ENCODE peak calls at places on chromosomes 2 and 18, in five cellular contexts. B is astrocyte of the spinal cord; P is activated CD4-positive, alpha-beta T cell treated with anti-CD3 and anti-CD28 coated beads, Interleukin-2, amount 10 ng/mL, durations not matched to agents 24 days and 14 days; U is T-cell; M is NCI-H1694. C is an unnamed sample.

GRCh38 chr2:212640428-212640827 is 101.8 kb upstream of the ERBB4 start:
- DNase-seq in B (no peak), U (no peak), P (no peak), M (no peak), C (no peak)

GRCh38 chr18:6561029-6561861 is 146.5 kb upstream of the L3MBTL4 start:
- DNase-seq in U (no peak), M (no peak), B (no peak), P (no peak), C (peak; percentile 13)

GRCh38 chr2:48753228-48753627 is 2.3 kb downstream of the LHCGR start:
- DNase-seq in B (no peak), P (no peak), U (no peak), M (no peak), C (no peak)

GRCh38 chr2:118056165-118056534 is 32.1 kb upstream of the INSIG2 start:
- DNase-seq in M (no peak), U (no peak), P (no peak), B (no peak), C (no peak)

GRCh38 chr2:101360229-101360628 is 27.1 kb downstream of the CREG2 start:
- DNase-seq in U (no peak), B (peak; percentile 44), M (no peak), P (no peak), C (no peak)

GRCh38 chr2:201532686-201533304 is 81.3 kb downstream of the STRADB start:
- DNase-seq in U (no peak), M (no peak), P (no peak), B (peak; percentile 87), C (no peak)

GRCh38 chr18:49561377-49562193 is at the start of gene LIPG:
- DNase-seq in B (peak; percentile 69), P (peak; percentile 85), U (no peak), M (peak; percentile 24), C (no peak)

GRCh38 chr2:27954771-27955384 is 64.3 kb downstream of the BABAM2 start:
- DNase-seq in P (peak; percentile 76), M (peak; percentile 33), B (peak; percentile 96), U (no peak), C (no peak)

GRCh38 chr2:73970850-73971471 is 13.7 kb upstream of the TET3 start:
- DNase-seq in M (peak; percentile 52), B (no peak), P (peak; percentile 86), U (peak; percentile 37), C (peak; percentile 61)

GRCh38 chr2:152418688-152419087 is 83.7 kb downstream of the FMNL2 start:
- DNase-seq in B (peak; percentile 73), P (no peak), M (no peak), U (no peak), C (no peak)

GRCh38 chr2:203743441-203743932 is 37.0 kb downstream of the CD28 start:
- DNase-seq in B (peak; percentile 50), P (no peak), M (no peak), U (no peak), C (peak; percentile 24)

GRCh38 chr18:75896865-75897264 is 469.4 kb upstream of the SMIM21 start:
- DNase-seq in B (no peak), U (no peak), M (no peak), P (no peak), C (peak; percentile 8)

GRCh38 chr2:20661028-20661980 is 5.6 kb upstream of the GDF7 start:
- DNase-seq in P (peak; percentile 90), B (peak; percentile 78), U (peak; percentile 37), M (peak; percentile 94), C (peak; percentile 78)

GRCh38 chr2:238893349-238894000 is 45.6 kb downstream of the TWIST2 start:
- DNase-seq in U (no peak), M (no peak), P (no peak), B (no peak), C (no peak)

GRCh38 chr2:200084036-200084435 is 128.7 kb downstream of the MAIP1 start:
- DNase-seq in P (no peak), M (no peak), U (no peak), B (no peak), C (no peak)

GRCh38 chr2:143702931-143703330 is 573.7 kb downstream of the ARHGAP15 start:
- DNase-seq in P (no peak), U (no peak), M (no peak), B (no peak), C (no peak)

GRCh38 chr2:225841314-225841713 is 441.8 kb downstream of the NYAP2 start:
- DNase-seq in B (peak; percentile 63), U (no peak), M (no peak), P (no peak), C (no peak)

GRCh38 chr2:59366288-59366687 is 1125.2 kb upstream of the FANCL start:
- DNase-seq in P (no peak), M (no peak), B (no peak), U (no peak), C (no peak)

GRCh38 chr2:220528180-220528579 is 900.8 kb downstream of the SLC4A3 start:
- DNase-seq in B (no peak), U (no peak), M (no peak), P (no peak), C (no peak)

GRCh38 chr2:7037340-7038333 is 120.4 kb downstream of the RNF144A start:
- DNase-seq in B (peak; percentile 70), P (peak; percentile 78), U (peak; percentile 28), M (peak; percentile 71), C (no peak)

GRCh38 chr2:166765141-166765540 is 123.1 kb upstream of the XIRP2 start:
- DNase-seq in U (no peak), P (no peak), B (peak; percentile 33), M (no peak), C (no peak)

GRCh38 chr18:76401496-76401895 is 93.5 kb downstream of the ZNF516 start:
- DNase-seq in B (no peak), M (no peak), P (no peak), U (no peak), C (no peak)

GRCh38 chr2:40317756-40318155 is 134.1 kb downstream of the SLC8A1 start:
- DNase-seq in M (no peak), P (no peak), U (no peak), B (peak; percentile 13), C (no peak)

GRCh38 chr2:128451636-128452411 is 133.2 kb upstream of the HS6ST1 start:
- DNase-seq in B (no peak), P (no peak), M (no peak), U (no peak), C (no peak)

C was measured in cerebellum.